ENCODE peak calls at places on chromosome 20, in five cellular contexts. Z is lower leg skin, S is epithelial cell of esophagus, P is stomach, J is AG10803. E is an unnamed sample.

GRCh38 chr20:53974785-53975555 is 95.4 kb downstream of the BCAS1 start:
- DNase-seq in S (no peak), J (peak), P (no peak), Z (peak), E (no peak)

GRCh38 chr20:34753706-34754461 is 49.7 kb downstream of the TP53INP2 start:
- DNase-seq in Z (no peak), J (peak), P (no peak), S (peak), E (no peak)

GRCh38 chr20:3815703-3816315 is 4.5 kb upstream of the AP5S1 start:
- DNase-seq in P (no peak), S (no peak), Z (no peak), J (no peak), E (no peak)

GRCh38 chr20:13525225-13525940 is 113.3 kb downstream of the TASP1 start:
- DNase-seq in S (peak), P (no peak), Z (no peak), J (peak), E (no peak)

GRCh38 chr20:45064812-45065211 is 36.1 kb downstream of the KCNS1 start:
- DNase-seq in S (no peak), P (no peak), J (no peak), Z (no peak), E (no peak)

GRCh38 chr20:21501184-21501583 is 12.7 kb downstream of the NKX2-2 start:
- DNase-seq in J (no peak), Z (no peak), P (no peak), S (no peak), E (no peak)

GRCh38 chr20:19497064-19497463 is 261.0 kb upstream of the RIN2 start:
- DNase-seq in Z (no peak), J (peak), S (no peak), P (no peak), E (no peak)

GRCh38 chr20:37243937-37244571 is 17.6 kb downstream of the GHRH start:
- DNase-seq in S (no peak), P (peak), J (peak), Z (no peak), E (no peak)

GRCh38 chr20:23889775-23890187 is 10.2 kb upstream of the CST5 start:
- DNase-seq in P (peak), Z (no peak), J (peak), S (peak), E (no peak)

GRCh38 chr20:34431168-34431567 is 68.1 kb downstream of the ITCH start:
- DNase-seq in J (no peak), S (no peak), Z (no peak), P (no peak), E (no peak)

GRCh38 chr20:43590036-43590391 is 723 bp upstream of the IFT52 start:
- DNase-seq in J (no peak), P (no peak), Z (no peak), S (no peak), E (peak)

GRCh38 chr20:60253471-60253870 is 295.2 kb downstream of the CDH26 start:
- DNase-seq in J (no peak), S (no peak), Z (peak), P (no peak), E (no peak)

GRCh38 chr20:34528921-34529297 is 12.7 kb downstream of the DYNLRB1 start:
- DNase-seq in Z (peak), P (peak), S (no peak), J (no peak), E (no peak)

GRCh38 chr20:19993937-19994667 is 23.1 kb upstream of the NAA20 start:
- DNase-seq in S (peak), Z (no peak), P (no peak), J (peak), E (no peak)

GRCh38 chr20:45890997-45891983 is at the start of the genes CTSA and NEURL2:
- DNase-seq in Z (peak), J (peak), P (peak), S (peak), E (peak)

GRCh38 chr20:46401478-46401860 is 4.9 kb downstream of the ELMO2 start:
- DNase-seq in Z (no peak), P (no peak), S (no peak), J (no peak), E (no peak)

GRCh38 chr20:31568773-31569162 is 36.3 kb upstream of the ID1 start:
- DNase-seq in S (no peak), Z (no peak), P (no peak), J (no peak), E (no peak)

GRCh38 chr20:25571817-25572216 is 13.5 kb downstream of the NINL start:
- DNase-seq in S (no peak), Z (no peak), P (no peak), J (no peak), E (no peak)

GRCh38 chr20:15976047-15976731 is 597.1 kb downstream of the KIF16B start:
- DNase-seq in S (no peak), P (no peak), J (no peak), Z (no peak), E (no peak)

GRCh38 chr20:25013478-25014380 is 21.2 kb upstream of the APMAP start:
- DNase-seq in Z (peak), J (no peak), S (no peak), P (peak), E (no peak)

GRCh38 chr20:54524849-54525248 is 49.5 kb downstream of the DOK5 start:
- DNase-seq in Z (no peak), S (no peak), J (no peak), P (no peak), E (no peak)

GRCh38 chr20:24653306-24653705 is 183.9 kb downstream of the SYNDIG1 start:
- DNase-seq in P (no peak), S (no peak), Z (no peak), J (peak), E (no peak)

GRCh38 chr20:1377984-1378742 is 14.7 kb downstream of the FKBP1A start:
- DNase-seq in J (peak), S (peak), P (no peak), Z (no peak), E (no peak)

GRCh38 chr20:2820084-2820895 is 4.1 kb downstream of the TMEM239 start:
- DNase-seq in Z (peak), S (no peak), J (peak), P (no peak), E (peak)

GRCh38 chr20:11054266-11055025 is 380.6 kb upstream of the JAG1 start:
- DNase-seq in P (no peak), S (no peak), Z (no peak), J (no peak), E (no peak)

GRCh38 chr20:32680544-32681174 is 6.9 kb upstream of the C20orf203 start:
- DNase-seq in P (no peak), J (no peak), Z (no peak), S (no peak), E (no peak)

GRCh38 chr20:24720957-24721356 is 228.1 kb upstream of the CST7 start:
- DNase-seq in Z (no peak), P (no peak), J (no peak), S (no peak), E (no peak)

GRCh38 chr20:32960849-32961731 is 43.1 kb downstream of the SUN5 start:
- DNase-seq in P (no peak), J (no peak), S (no peak), Z (no peak), E (peak)

GRCh38 chr20:38109025-38109541 is 56.0 kb downstream of the TGM2 start:
- DNase-seq in P (no peak), S (no peak), J (peak), Z (peak), E (no peak)

GRCh38 chr20:18585134-18585533 is 2.7 kb upstream of the DTD1 start:
- DNase-seq in Z (no peak), S (peak), J (peak), P (no peak), E (no peak)

DNA sequence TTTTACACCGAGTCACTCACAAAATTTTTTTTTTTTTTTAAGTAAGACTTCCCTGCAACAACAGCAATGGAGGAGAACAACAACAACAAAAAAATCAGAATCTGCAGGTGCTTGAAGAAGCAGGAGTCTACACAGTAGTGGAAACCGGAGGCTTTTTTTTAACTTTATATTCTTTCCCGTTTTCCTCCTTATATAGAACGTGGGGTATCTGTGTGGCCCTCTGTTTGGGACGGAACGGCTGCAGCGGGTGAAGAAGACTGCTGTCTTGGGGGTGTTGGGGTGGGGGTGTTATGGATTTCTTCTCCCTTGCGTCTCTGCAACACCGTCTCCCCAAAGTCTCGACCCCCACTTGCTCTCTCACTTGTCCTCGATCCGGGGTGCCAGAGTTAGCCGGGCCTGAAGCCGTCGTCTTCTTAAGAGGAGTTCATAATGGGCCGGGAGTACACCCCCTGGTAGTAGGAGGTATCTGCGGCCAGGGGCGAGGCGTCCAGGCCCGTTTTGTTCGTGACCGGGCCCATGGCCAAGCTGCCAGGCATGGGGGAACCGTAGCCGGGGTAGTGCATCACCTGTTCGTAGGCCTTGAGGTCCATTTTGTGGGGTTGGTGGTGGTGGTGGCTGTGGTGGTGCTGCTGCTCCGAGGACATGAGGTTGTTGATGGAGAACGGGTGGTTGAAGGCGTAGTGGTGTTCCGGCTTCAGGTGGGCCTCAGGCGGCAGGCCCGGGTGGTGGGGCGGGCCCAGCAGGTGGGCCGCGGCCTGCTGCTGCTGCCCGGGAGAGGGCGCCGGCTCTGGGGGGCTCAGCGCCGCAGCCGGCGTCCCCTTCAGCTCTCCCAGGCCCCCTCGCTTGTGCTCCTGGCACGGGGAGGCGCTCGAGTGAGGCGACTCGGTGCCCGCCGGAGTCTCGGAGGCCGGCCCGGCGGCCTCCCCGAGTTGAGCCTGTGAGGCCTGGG is 2.7 kb downstream of the FOXA2 start:
- DNase-seq in J (no peak), Z (no peak), S (no peak), P (peak), E (no peak)
- TF ChIP-seq CTCF in J (no peak), Z (no peak), S (no peak), P (no peak), E (no peak)

DNA sequence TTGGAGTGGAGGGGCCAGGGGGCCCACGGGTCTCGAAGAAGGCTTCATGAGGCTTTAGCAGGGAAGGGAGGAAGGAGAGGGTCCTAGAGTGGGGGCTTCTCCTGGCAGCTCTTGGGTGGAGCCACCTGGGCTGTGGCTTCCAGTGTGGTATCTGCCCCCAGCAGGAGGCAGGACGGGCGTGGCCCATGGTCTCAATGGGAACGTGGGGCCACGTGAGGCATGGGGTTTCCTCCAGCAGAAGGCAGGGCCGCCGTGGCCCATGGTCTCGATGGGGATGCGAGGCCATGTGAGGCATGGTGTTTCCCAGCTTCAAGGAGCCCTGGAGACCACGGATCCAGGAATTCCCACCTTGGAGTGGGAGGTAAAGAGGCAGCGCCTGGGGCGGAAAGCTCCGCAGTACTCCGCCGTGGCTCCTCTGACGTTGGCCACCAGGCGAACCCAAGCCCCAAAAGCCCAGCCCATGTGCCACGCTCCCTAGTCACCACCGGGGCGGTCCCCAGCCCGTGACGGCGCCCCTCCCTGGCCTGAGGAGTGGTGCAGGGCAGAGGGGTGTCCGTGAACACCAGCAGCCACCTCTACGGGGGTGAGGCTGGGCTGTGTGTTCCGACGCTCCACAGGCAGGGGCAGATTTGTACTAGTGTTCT is 62.0 kb upstream of the GATA5 start:
- DNase-seq in P (no peak), Z (no peak), S (no peak), J (no peak), E (no peak)
- TF ChIP-seq CTCF in P (no peak), Z (no peak), S (no peak), J (no peak), E (no peak)

DNA sequence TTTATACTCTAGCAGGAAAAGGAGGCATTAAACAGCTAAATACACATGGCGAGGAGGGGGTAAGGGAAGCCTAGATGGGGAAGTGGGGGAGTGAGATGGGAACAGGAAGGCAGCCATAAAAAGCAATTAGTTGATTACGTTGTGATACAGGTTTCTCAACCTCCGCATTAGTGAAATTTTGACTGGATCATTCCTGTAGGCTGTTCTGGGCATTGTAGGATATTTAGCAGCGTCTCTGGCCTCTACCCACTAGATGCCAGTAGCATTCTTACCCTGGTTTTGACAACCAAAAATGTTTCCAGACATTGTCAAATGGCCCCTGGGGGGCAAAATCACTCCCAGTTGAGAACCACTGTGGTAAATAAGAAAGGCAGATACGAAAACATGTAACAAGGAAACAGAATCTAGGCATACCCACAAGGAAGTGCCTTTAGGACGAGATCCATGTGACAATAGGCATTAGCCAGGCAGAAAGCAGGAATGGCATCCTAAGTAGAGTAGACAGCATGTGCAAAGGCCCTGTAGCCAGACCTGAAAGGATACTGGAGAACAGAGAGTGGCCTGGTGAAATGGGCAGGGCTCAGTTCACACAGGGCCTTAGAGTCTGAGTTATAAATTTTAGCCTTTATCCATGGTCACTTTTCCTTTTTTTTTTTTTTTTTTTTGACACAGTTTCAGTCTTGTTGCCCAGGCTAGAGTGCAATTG is 25.8 kb upstream of the PTPN1 start:
- DNase-seq in S (no peak), J (no peak), Z (no peak), P (no peak), E (no peak)
- TF ChIP-seq CTCF in S (peak), J (no peak), Z (no peak), P (no peak), E (no peak)

GRCh38 chr20:63217706-63218105 is 1.8 kb upstream of the YTHDF1 start:
- DNase-seq in P (no peak), S (peak), Z (no peak), J (no peak), E (no peak)

GRCh38 chr20:63218701-63219446 is 2.9 kb upstream of the YTHDF1 start:
- DNase-seq in P (no peak), J (no peak), Z (no peak), S (no peak), E (no peak)

GRCh38 chr20:63216041-63216848 is at the start of gene YTHDF1:
- DNase-seq in Z (peak), P (peak), S (peak), J (peak), E (peak)

GRCh38 chr20:63215101-63216040 is 560 bp downstream of the YTHDF1 start:
- DNase-seq in J (peak), Z (no peak), P (no peak), S (peak), E (no peak)

GRCh38 chr20:63216849-63217471 is 1.0 kb upstream of the YTHDF1 start:
- DNase-seq in J (no peak), P (no peak), Z (no peak), S (no peak), E (no peak)
- TF ChIP-seq CTCF in J (no peak), P (no peak), Z (no peak), S (no peak), E (no peak)

GRCh38 chr20:48661575-48662473 is 166.0 kb downstream of the PREX1 start:
- DNase-seq in S (no peak), P (no peak), J (peak), Z (no peak), E (no peak)
- TF ChIP-seq CTCF in S (no peak), P (no peak), J (no peak), Z (no peak), E (no peak)

GRCh38 chr20:56843817-56844216 is 214.7 kb downstream of the TFAP2C start:
- DNase-seq in P (no peak), J (no peak), Z (no peak), S (no peak), E (no peak)
- TF ChIP-seq CTCF in P (no peak), J (no peak), Z (no peak), S (peak), E (no peak)